ENCODE peak calls at places on chromosome X, in nine cellular contexts. X is fibroblast of mammary gland, A is amniotic stem cell, L is ecto neural progenitor cell, J is AG09309, Z is left lung, F is stomach, Y is Kasumi-1, W is NCI-H1694. H is an unnamed sample.

GRCh38 chrX:49269010-49269767 is 404 bp upstream of the PPP1R3F start:
- DNase-seq in X (peak; percentile 97), A (peak; percentile 93), L (peak; percentile 93), J (peak; percentile 95), Z (peak; percentile 92), F (peak; percentile 96), Y (peak; percentile 94), W (peak; percentile 97), H (peak; percentile 97)

GRCh38 chrX:11097920-11098319 is 13.2 kb upstream of the HCCS start:
- DNase-seq in X (no peak), A (no peak), L (no peak), J (no peak), Z (no peak), F (no peak), Y (no peak), W (no peak), H (no peak)

GRCh38 chrX:31036895-31037294 is 34.9 kb downstream of the FTHL17 start:
- DNase-seq in X (peak; percentile 58), A (no peak), L (peak; percentile 52), J (peak; percentile 11), Z (no peak), F (peak; percentile 57), Y (peak; percentile 24), W (peak; percentile 0), H (peak; percentile 20)

GRCh38 chrX:32448945-32449344 is 762.4 kb downstream of the DMD start:
- DNase-seq in X (no peak), A (no peak), L (no peak), J (no peak), Z (no peak), F (no peak), Y (no peak), W (no peak), H (no peak)

GRCh38 chrX:13285693-13286092 is 34.2 kb downstream of the ATXN3L start:
- DNase-seq in X (no peak), A (no peak), L (peak; percentile 73), J (no peak), Z (no peak), F (no peak), Y (no peak), W (no peak), H (no peak)

GRCh38 chrX:102934624-102935023 is 2.4 kb upstream of the RAB40AL start:
- DNase-seq in X (peak; percentile 39), A (no peak), L (no peak), J (no peak), Z (no peak), F (peak; percentile 30), Y (peak; percentile 9), W (peak; percentile 39), H (peak; percentile 23)

GRCh38 chrX:136747003-136747986 is 33.4 kb downstream of the ARHGEF6 start:
- DNase-seq in X (no peak), A (no peak), L (no peak), J (no peak), Z (no peak), F (no peak), Y (peak; percentile 17), W (no peak), H (peak; percentile 9)

GRCh38 chrX:153844509-153845082 is 14.3 kb upstream of the PDZD4 start:
- DNase-seq in X (no peak), A (no peak), L (no peak), J (no peak), Z (no peak), F (no peak), Y (no peak), W (no peak), H (no peak)

GRCh38 chrX:49884290-49884862 is 5.1 kb downstream of the USP27X start:
- DNase-seq in X (peak; percentile 52), A (peak; percentile 0), L (peak; percentile 60), J (no peak), Z (peak; percentile 76), F (peak; percentile 67), Y (peak; percentile 60), W (peak; percentile 61), H (peak; percentile 34)

GRCh38 chrX:1564750-1565683 is 26.4 kb upstream of the AKAP17A start:
- DNase-seq in X (no peak), A (no peak), L (no peak), J (no peak), Z (no peak), F (peak; percentile 2), Y (peak; percentile 39), W (no peak), H (no peak)

GRCh38 chrX:15786930-15787329 is 3.4 kb upstream of the ZRSR2 start:
- DNase-seq in X (no peak), A (no peak), L (no peak), J (no peak), Z (no peak), F (no peak), Y (no peak), W (no peak), H (no peak)

GRCh38 chrX:2689773-2690666 is 1.1 kb upstream of the CD99 start:
- DNase-seq in X (no peak), A (no peak), L (no peak), J (no peak), Z (no peak), F (no peak), Y (no peak), W (no peak), H (no peak)

GRCh38 chrX:150933945-150934350 is 35.5 kb upstream of the CD99L2 start:
- DNase-seq in X (no peak), A (no peak), L (no peak), J (peak; percentile 83), Z (no peak), F (no peak), Y (no peak), W (no peak), H (no peak)

GRCh38 chrX:137852502-137852901 is 286.6 kb downstream of the ZIC3 start:
- DNase-seq in X (no peak), A (no peak), L (no peak), J (no peak), Z (no peak), F (no peak), Y (no peak), W (no peak), H (no peak)

GRCh38 chrX:110851780-110852179 is 56.2 kb upstream of the CHRDL1 start:
- DNase-seq in X (peak; percentile 46), A (no peak), L (no peak), J (no peak), Z (no peak), F (peak; percentile 46), Y (no peak), W (no peak), H (no peak)

GRCh38 chrX:1657367-1658082 is 42.7 kb downstream of the ASMT start:
- DNase-seq in X (peak; percentile 18), A (no peak), L (no peak), J (no peak), Z (no peak), F (no peak), Y (no peak), W (no peak), H (peak; percentile 70)

GRCh38 chrX:152632445-152633097 is 5.1 kb upstream of the GABRQ start:
- DNase-seq in X (peak; percentile 48), A (peak; percentile 10), L (no peak), J (peak; percentile 3), Z (no peak), F (peak; percentile 56), Y (peak; percentile 18), W (peak; percentile 65), H (peak; percentile 63)

GRCh38 chrX:1400731-1401471 is 9.0 kb upstream of the SLC25A6 start:
- DNase-seq in X (no peak), A (no peak), L (no peak), J (no peak), Z (peak; percentile 54), F (no peak), Y (no peak), W (no peak), H (no peak)

H was measured in retina.